ENCODE peak calls at places on chromosomes 4 and X, in nine cellular contexts. A is brain microvascular endothelial cell, P is Right ventricle myocardium superior, D is GM03348, V is hepatocyte, U is stomach, M is left colon, G is HEK293T, X is kidney glomerular epithelial cell. C is an unnamed sample.

GRCh38 chrX:139642241-139642927 is 65.6 kb downstream of the MCF2 start:
- DNase-seq in V (no peak), U (no peak), M (no peak), G (no peak), X (no peak), P (no peak), D (peak; percentile 2), A (no peak), C (no peak)

GRCh38 chr4:98572697-98573096 is 85.7 kb downstream of the TSPAN5 start:
- DNase-seq in M (no peak), X (no peak), G (no peak), U (no peak), P (no peak), D (no peak), A (no peak), V (no peak), C (no peak)

GRCh38 chr4:87659247-87659931 is 9.3 kb downstream of the DMP1 start:
- DNase-seq in U (no peak), X (peak; percentile 67), M (no peak), A (no peak), V (peak; percentile 15), P (no peak), D (no peak), G (no peak), C (no peak)

GRCh38 chr4:59091376-59092142 is 1981.4 kb upstream of the IGFBP7 start:
- DNase-seq in U (no peak), V (no peak), P (no peak), G (no peak), A (no peak), D (no peak), X (no peak), M (no peak), C (no peak)

GRCh38 chr4:187685247-187685646 is 310.3 kb upstream of the ZFP42 start:
- DNase-seq in M (no peak), P (no peak), G (no peak), V (no peak), U (no peak), X (no peak), A (no peak), D (peak; percentile 18), C (no peak)

GRCh38 chr4:122652379-122652778 is 31.5 kb upstream of the IL21 start:
- DNase-seq in M (peak; percentile 33), U (no peak), A (peak; percentile 79), P (no peak), X (no peak), D (peak; percentile 72), V (peak; percentile 52), G (peak; percentile 34), C (no peak)

GRCh38 chr4:118279920-118280432 is 72.8 kb downstream of the PRSS12 start:
- DNase-seq in G (no peak), V (no peak), P (no peak), X (no peak), D (no peak), M (no peak), U (no peak), A (no peak), C (no peak)

GRCh38 chr4:28391877-28392276 is 1531.2 kb downstream of the STIM2 start:
- DNase-seq in D (peak; percentile 60), A (peak; percentile 20), M (no peak), X (no peak), V (no peak), P (no peak), G (no peak), U (no peak), C (no peak)

GRCh38 chrX:40867352-40867751 is 132.0 kb upstream of the MED14 start:
- DNase-seq in M (no peak), V (peak; percentile 54), X (peak; percentile 73), U (no peak), G (no peak), P (no peak), D (peak; percentile 31), A (no peak), C (no peak)

GRCh38 chr4:169271692-169272007 is 894 bp upstream of the SH3RF1 start:
- DNase-seq in V (no peak), D (no peak), A (no peak), P (no peak), M (no peak), U (no peak), X (no peak), G (no peak), C (no peak)

GRCh38 chr4:70515342-70516245 is 2.8 kb upstream of the AMTN start:
- DNase-seq in P (no peak), D (no peak), V (no peak), G (no peak), U (no peak), X (no peak), A (peak; percentile 61), M (no peak), C (no peak)

C was measured in left lobe of liver.